ENCODE peak calls at places on chromosomes 6 and 20, in eight cellular contexts. K, F, L, D, O, E, V and J are unnamed samples.

GRCh38 chr6:46949662-46950280 is 28.0 kb upstream of the ADGRF5 start:
- DNase-seq in K (no peak), F (no peak), L (no peak), D (peak), O (no peak), E (peak), V (no peak), J (no peak)

GRCh38 chr6:34285571-34285970 is 36.8 kb upstream of the SMIM29 start:
- DNase-seq in K (no peak), F (no peak), L (no peak), D (no peak), O (no peak), E (no peak), V (no peak), J (no peak)

GRCh38 chr6:157929076-157929475 is 52.6 kb upstream of the SYNJ2 start:
- DNase-seq in K (no peak), F (no peak), L (no peak), D (no peak), O (no peak), E (no peak), V (no peak), J (no peak)

GRCh38 chr6:77177470-77177869 is 285.8 kb downstream of the HTR1B start:
- DNase-seq in K (no peak), F (no peak), L (no peak), D (no peak), O (no peak), E (no peak), V (no peak), J (no peak)

GRCh38 chr6:92428443-92428842 is 990.9 kb downstream of the EPHA7 start:
- DNase-seq in K (no peak), F (no peak), L (no peak), D (no peak), O (no peak), E (no peak), V (no peak), J (no peak)

GRCh38 chr6:83183082-83183828 is 9.8 kb downstream of the PGM3 start:
- DNase-seq in K (no peak), F (peak), L (peak), D (peak), O (peak), E (no peak), V (peak), J (peak)

GRCh38 chr20:36466089-36466488 is 75.2 kb upstream of the MYL9 start:
- DNase-seq in K (no peak), F (no peak), L (no peak), D (no peak), O (no peak), E (no peak), V (no peak), J (no peak)

GRCh38 chr6:116352515-116353471 is 18.0 kb upstream of the DSE start:
- DNase-seq in K (no peak), F (peak), L (no peak), D (peak), O (peak), E (no peak), V (peak), J (peak)

GRCh38 chr20:62234346-62234745 is 4.0 kb upstream of the OSBPL2 start:
- DNase-seq in K (no peak), F (no peak), L (no peak), D (no peak), O (no peak), E (no peak), V (no peak), J (no peak)

GRCh38 chr6:85942844-85943243 is 300.2 kb upstream of the SYNCRIP start:
- DNase-seq in K (no peak), F (no peak), L (no peak), D (no peak), O (no peak), E (no peak), V (no peak), J (no peak)

GRCh38 chr6:144953552-144954240 is 668.6 kb downstream of the UTRN start:
- DNase-seq in K (no peak), F (no peak), L (no peak), D (peak), O (peak), E (no peak), V (peak), J (peak)

GRCh38 chr6:122722746-122723145 is 56.8 kb upstream of the FABP7 start:
- DNase-seq in K (no peak), F (peak), L (peak), D (peak), O (peak), E (no peak), V (peak), J (peak)

GRCh38 chr20:35311822-35312221 is 19.6 kb upstream of the FAM83C start:
- DNase-seq in K (no peak), F (no peak), L (no peak), D (no peak), O (no peak), E (no peak), V (no peak), J (no peak)

GRCh38 chr20:24960302-24960801 is 11.3 kb downstream of the CST7 start:
- DNase-seq in K (no peak), F (no peak), L (no peak), D (no peak), O (no peak), E (peak), V (no peak), J (no peak)

GRCh38 chr20:47610247-47610944 is 108.7 kb downstream of the NCOA3 start:
- DNase-seq in K (no peak), F (peak), L (peak), D (peak), O (peak), E (no peak), V (peak), J (peak)

GRCh38 chr6:42158011-42158410 is 15.2 kb upstream of the GUCA1A start:
- DNase-seq in K (no peak), F (peak), L (no peak), D (no peak), O (no peak), E (no peak), V (peak), J (peak)

GRCh38 chr20:62875419-62876355 is 14.1 kb upstream of the TCFL5 start:
- DNase-seq in K (peak), F (peak), L (no peak), D (peak), O (peak), E (peak), V (peak), J (peak)

GRCh38 chr6:159490298-159490937 is 202.6 kb downstream of the SOD2 start:
- DNase-seq in K (no peak), F (no peak), L (no peak), D (no peak), O (no peak), E (no peak), V (no peak), J (peak)

GRCh38 chr20:10653593-10654288 is 20.1 kb downstream of the JAG1 start:
- DNase-seq in K (no peak), F (peak), L (peak), D (peak), O (peak), E (no peak), V (peak), J (no peak)

GRCh38 chr20:24034820-24035219 is 46.2 kb upstream of the GGTLC1 start:
- DNase-seq in K (no peak), F (no peak), L (no peak), D (peak), O (no peak), E (no peak), V (no peak), J (peak)

DNA sequence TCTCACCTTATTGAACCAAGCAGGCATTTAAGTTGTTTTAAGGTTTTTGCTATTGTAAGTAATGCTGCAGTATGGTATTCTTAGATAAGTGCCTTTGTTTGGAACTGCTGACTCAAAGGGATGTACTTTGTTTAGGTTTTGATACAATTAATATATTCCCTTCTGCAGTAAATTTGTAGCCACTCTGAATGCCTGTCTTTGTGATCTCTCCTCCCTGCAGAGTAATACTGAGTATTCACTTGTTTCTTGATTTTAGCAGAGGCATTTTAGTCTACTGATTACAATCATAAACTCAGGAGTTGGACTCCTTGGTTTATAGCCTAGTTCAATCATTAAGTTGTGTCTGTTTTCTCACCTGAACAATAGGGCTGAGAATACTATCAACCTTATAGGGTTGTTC is 13.4 kb downstream of the CDS2 start:
- DNase-seq in K (no peak), F (no peak), L (no peak), D (no peak), O (no peak), E (no peak), V (peak), J (no peak)
- TF ChIP-seq CTCF in K (no peak), F (no peak), L (no peak), D (no peak), O (no peak), E (no peak), V (no peak), J (no peak)

DNA sequence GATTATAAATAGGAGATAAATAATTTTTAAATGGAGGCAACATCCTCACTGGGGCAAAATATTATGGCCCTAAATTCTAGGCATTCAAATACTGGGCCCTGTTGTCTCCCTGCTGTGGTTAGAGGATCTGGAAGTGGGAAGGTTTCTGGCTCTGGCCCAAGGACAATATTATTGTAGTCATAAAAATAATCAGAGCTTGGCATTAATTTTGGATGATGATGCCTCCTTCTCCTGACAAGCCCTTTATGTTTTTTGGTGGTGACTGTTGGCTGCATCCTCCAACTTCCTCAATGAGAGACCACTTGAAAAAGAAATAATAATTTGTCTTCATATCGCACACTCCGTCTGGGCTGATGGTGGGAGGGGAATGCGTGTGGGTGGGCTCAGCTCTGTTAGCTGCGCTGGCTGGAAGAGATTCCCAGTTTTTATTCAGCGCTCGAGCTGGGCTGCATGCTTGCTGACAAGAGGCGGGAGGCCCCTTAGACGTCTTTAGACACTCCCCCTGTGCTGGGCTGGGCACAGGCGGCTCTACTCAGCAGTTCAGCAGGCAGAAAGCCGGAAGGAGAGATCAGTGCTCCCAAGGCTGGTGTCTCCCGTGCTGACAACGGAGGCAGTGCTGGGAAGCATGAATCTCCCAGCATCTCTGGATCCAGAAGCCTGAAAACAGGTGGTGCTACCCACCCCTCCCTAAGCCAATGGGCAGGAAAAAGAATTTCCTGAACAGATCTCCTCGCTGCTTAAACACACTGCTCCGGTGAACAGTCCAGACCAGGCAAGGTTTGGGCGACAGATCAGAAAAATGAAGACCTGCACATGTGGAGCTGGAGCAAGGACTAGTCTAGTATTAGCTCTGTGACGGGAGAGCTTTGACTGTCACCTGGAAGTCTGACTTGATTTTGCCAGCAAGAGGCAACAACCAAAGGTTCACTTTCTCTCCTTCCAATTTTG is 97.7 kb downstream of the SYCP2 start:
- DNase-seq in K (peak), F (peak), L (no peak), D (peak), O (peak), E (no peak), V (peak), J (peak)
- H3K4me3 ChIP-seq in K (peak), F (no peak), L (no peak), D (no peak), O (no peak), E (peak), V (no peak), J (peak)

GRCh38 chr20:57082546-57082945 is 183.9 kb downstream of the BMP7 start:
- DNase-seq in K (no peak), F (no peak), L (no peak), D (no peak), O (no peak), E (no peak), V (no peak), J (no peak)

GRCh38 chr20:57079016-57080005 is 187.1 kb downstream of the BMP7 start:
- DNase-seq in K (no peak), F (no peak), L (no peak), D (no peak), O (peak), E (no peak), V (no peak), J (no peak)

GRCh38 chr20:57078101-57078500 is 188.3 kb downstream of the BMP7 start:
- DNase-seq in K (no peak), F (no peak), L (no peak), D (no peak), O (no peak), E (no peak), V (no peak), J (no peak)

GRCh38 chr20:57083072-57083471 is 183.4 kb downstream of the BMP7 start:
- DNase-seq in K (no peak), F (no peak), L (no peak), D (no peak), O (no peak), E (no peak), V (no peak), J (no peak)

GRCh38 chr20:57080796-57081195 is 185.6 kb downstream of the BMP7 start:
- DNase-seq in K (no peak), F (no peak), L (no peak), D (no peak), O (peak), E (no peak), V (no peak), J (no peak)
- TF ChIP-seq CTCF in K (peak), F (no peak), L (peak), D (no peak), O (peak), E (no peak), V (no peak), J (no peak)

DNA sequence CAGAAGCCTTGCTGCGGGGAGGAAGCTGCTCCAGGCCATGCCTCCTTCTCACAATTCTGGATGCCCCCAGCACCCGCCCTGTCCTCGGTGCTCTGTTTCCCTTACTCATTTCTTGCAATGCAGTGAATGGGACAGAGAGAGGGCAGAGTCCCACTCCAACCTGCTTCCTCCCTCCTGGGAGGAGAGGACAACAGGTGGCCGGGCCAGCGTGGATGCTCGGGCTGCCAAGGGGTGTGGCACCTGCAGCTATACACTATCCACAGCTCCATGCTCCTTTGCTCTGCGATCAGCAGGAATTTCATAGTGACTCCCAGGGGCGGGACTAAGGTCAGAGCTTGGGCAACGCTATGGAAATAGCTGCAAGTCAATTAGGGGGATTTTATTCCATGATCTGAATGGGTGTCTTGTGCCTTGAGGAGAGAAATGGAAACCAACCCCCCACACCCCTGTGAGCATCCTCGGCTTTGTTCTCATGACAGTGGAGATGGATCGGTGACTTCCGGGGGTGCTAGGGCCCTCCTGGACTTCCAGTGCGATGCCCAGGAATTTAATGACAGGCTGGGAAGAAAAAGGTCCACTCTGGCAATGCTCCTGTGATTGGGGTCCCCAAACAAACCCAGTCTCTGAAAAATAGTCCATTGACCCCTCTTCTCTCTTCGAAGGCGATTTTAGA is 192.5 kb downstream of the MYLK4 start:
- DNase-seq in K (no peak), F (no peak), L (no peak), D (no peak), O (no peak), E (no peak), V (no peak), J (no peak)
- H3K4me3 ChIP-seq in K (no peak), F (no peak), L (no peak), D (no peak), O (no peak), E (no peak), V (no peak), J (no peak)

DNA sequence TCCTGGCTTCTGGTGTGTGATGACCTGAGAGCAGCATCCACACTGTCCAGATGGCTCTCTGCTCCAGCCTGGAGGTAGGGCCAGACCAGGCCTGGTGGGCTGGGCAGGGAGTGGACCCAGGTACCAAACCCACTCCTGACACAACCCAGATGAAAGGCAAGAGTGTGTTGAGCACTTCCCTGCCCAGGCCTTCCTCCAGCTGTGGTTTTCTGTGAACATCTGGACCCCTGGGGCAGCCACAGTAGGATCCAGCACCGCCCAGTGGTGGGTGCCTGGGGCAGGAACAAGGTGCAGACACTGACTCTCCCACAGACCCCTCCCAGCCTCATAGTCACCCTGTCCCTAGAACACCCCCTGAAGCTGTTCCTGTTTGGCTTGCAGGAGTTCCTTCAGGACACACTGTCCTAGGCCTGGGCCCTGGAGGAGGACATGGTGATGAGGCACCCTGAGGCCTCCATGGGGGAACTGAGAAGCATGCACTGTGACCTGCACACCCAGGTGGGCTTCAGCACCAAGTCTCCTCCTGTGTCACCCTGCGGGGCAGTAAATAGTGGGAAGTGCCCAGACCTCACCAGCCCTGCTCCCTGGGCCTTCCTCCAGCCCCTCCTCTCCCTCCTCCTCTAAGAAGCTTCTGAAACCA is 28.7 kb downstream of the UBD start:
- DNase-seq in K (no peak), F (no peak), L (no peak), D (no peak), O (no peak), E (no peak), V (no peak), J (no peak)
- TF ChIP-seq CTCF in K (no peak), F (no peak), L (no peak), D (no peak), O (no peak), E (no peak), V (no peak), J (no peak)

DNA sequence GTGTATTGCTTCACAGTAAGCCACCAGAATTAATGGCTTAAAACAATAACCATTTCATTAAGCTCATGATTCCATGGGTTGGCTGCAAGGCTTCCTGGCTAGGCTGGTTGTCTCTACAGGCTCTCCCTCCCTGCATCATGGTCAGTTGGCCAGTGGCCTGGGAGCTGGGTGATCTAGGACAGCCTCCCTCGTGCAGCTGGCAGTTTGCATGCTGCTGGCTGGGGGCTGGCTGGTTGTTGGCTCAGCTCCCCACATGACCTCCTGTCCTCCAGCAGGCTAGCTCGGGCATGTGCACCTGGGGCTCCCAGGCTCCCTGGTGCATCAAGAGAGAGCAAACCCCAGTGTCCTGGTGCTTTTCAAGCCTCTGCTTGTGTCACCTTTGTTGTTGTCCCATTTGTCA is 21.7 kb downstream of the TOX2 start:
- DNase-seq in K (no peak), F (peak), L (no peak), D (peak), O (no peak), E (no peak), V (peak), J (no peak)
- H3K4me3 ChIP-seq in K (no peak), F (no peak), L (no peak), D (no peak), O (no peak), E (no peak), V (no peak), J (no peak)

GRCh38 chr6:22732186-22732970 is 163.0 kb downstream of the HDGFL1 start:
- DNase-seq in K (no peak), F (peak), L (peak), D (peak), O (peak), E (no peak), V (peak), J (no peak)

DNA sequence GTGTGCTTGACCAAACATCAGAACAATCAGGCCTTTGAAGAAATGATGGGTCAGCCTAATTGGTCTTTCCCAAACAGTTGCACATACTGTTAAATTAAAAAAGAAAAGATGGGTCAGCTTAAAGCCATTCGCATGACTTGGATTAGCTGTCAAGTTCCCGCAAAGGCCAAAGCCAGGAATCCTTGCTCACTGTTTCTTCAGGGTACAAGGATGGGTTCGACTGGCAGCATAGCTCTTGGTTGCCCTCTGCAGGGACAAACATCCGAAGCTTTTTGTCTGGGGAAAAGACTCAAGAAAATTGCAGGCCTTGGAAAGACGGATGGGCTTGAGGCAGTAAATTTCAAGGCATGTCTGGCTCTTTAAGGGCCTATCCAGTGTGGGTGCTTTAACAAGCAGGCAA is 168.0 kb downstream of the HDGFL1 start:
- DNase-seq in K (peak), F (peak), L (peak), D (peak), O (peak), E (no peak), V (peak), J (peak)
- TF ChIP-seq CTCF in K (peak), F (peak), L (peak), D (peak), O (peak), E (peak), V (peak), J (peak)